ENCODE peak calls at places on chromosome 2, in four cellular contexts. M is GM12878, S is H1, F is HepG2. P is an unnamed sample.

GRCh38 chr2:176158855-176159677 is 2.0 kb downstream of the HOXD3 start:
- DNase-seq in S (no peak), F (no peak), M (no peak), P (no peak)

GRCh38 chr2:113213061-113213930 is 39.5 kb downstream of the PSD4 start:
- DNase-seq in M (no peak), F (no peak), S (no peak), P (peak)

GRCh38 chr2:47070155-47070919 is 84.8 kb downstream of the STPG4 start:
- DNase-seq in M (no peak), F (peak), S (no peak), P (no peak)

GRCh38 chr2:37581433-37581832 is 90.0 kb downstream of the CDC42EP3 start:
- DNase-seq in M (no peak), F (no peak), S (no peak), P (no peak)

GRCh38 chr2:161152302-161152701 is 7.9 kb upstream of the TANK start:
- DNase-seq in M (no peak), S (no peak), F (no peak), P (no peak)

GRCh38 chr2:176118606-176119370 is 2.2 kb downstream of the HOXD10 start:
- DNase-seq in S (no peak), M (no peak), F (peak), P (no peak)

GRCh38 chr2:95351080-95351915 is 51.2 kb upstream of the FAHD2A start:
- DNase-seq in S (no peak), F (no peak), M (no peak), P (no peak)

GRCh38 chr2:33380001-33380609 is 96.3 kb upstream of the RASGRP3 start:
- DNase-seq in M (no peak), F (no peak), S (no peak), P (no peak)

GRCh38 chr2:198852248-198852647 is 605.5 kb downstream of the SATB2 start:
- DNase-seq in S (no peak), M (no peak), F (no peak), P (no peak)

GRCh38 chr2:150388289-150388625 is 99.2 kb downstream of the RND3 start:
- DNase-seq in S (no peak), M (no peak), F (no peak), P (no peak)

GRCh38 chr2:236826727-236827126 is 257.1 kb downstream of the ACKR3 start:
- DNase-seq in F (no peak), M (no peak), S (no peak), P (no peak)

GRCh38 chr2:74291891-74292621 is 51.2 kb downstream of the SLC4A5 start:
- DNase-seq in F (no peak), S (no peak), M (no peak), P (no peak)

GRCh38 chr2:156115338-156115737 is 217.2 kb downstream of the NR4A2 start:
- DNase-seq in S (no peak), F (no peak), M (no peak), P (no peak)

GRCh38 chr2:64284751-64285150 is 140.5 kb upstream of the PELI1 start:
- DNase-seq in S (no peak), M (no peak), F (no peak), P (no peak)

GRCh38 chr2:55038428-55038827 is 11.8 kb downstream of the RTN4 start:
- DNase-seq in S (no peak), M (no peak), F (no peak), P (no peak)

GRCh38 chr2:73892631-73893329 is at the start of gene ACTG2:
- DNase-seq in F (no peak), S (no peak), M (no peak), P (peak)

GRCh38 chr2:68709421-68709911 is 25.1 kb upstream of the ARHGAP25 start:
- DNase-seq in S (no peak), F (peak), M (no peak), P (no peak)

GRCh38 chr2:37742286-37742685 is 70.8 kb upstream of the CDC42EP3 start:
- DNase-seq in M (no peak), F (no peak), S (no peak), P (no peak)

GRCh38 chr2:195601361-195601760 is 55.7 kb upstream of the SLC39A10 start:
- DNase-seq in S (no peak), F (no peak), M (no peak), P (no peak)

GRCh38 chr2:237864940-237865622 is 5.7 kb downstream of the RAMP1 start:
- DNase-seq in M (no peak), S (no peak), F (no peak), P (no peak)

GRCh38 chr2:135999899-136000298 is 14.5 kb upstream of the DARS1 start:
- DNase-seq in S (no peak), M (no peak), F (no peak), P (no peak)

GRCh38 chr2:111919794-111920608 is 21.6 kb downstream of the MERTK start:
- DNase-seq in S (no peak), F (peak), M (no peak), P (no peak)

GRCh38 chr2:45748239-45748638 is 96.8 kb downstream of the PRKCE start:
- DNase-seq in F (no peak), S (no peak), M (no peak), P (no peak)

GRCh38 chr2:158993721-158994587 is 25.5 kb downstream of the TANC1 start:
- DNase-seq in F (no peak), M (no peak), S (no peak), P (no peak)

GRCh38 chr2:88239781-88240180 is 69.6 kb downstream of the THNSL2 start:
- DNase-seq in S (no peak), M (no peak), F (no peak), P (no peak)

GRCh38 chr2:46500801-46501200 is 21.4 kb downstream of the TMEM247 start:
- DNase-seq in S (no peak), F (no peak), M (no peak), P (no peak)

GRCh38 chr2:168798076-168798887 is 4.2 kb upstream of the NOSTRIN start:
- DNase-seq in F (no peak), S (no peak), M (no peak), P (no peak)

GRCh38 chr2:151878655-151879563 is 50.7 kb upstream of the ARL5A start:
- DNase-seq in F (peak), M (no peak), S (no peak), P (no peak)

GRCh38 chr2:24586955-24587354 is 95.9 kb downstream of the NCOA1 start:
- DNase-seq in S (no peak), M (peak), F (no peak), P (no peak)

GRCh38 chr2:65512783-65513182 is 80.4 kb upstream of the SPRED2 start:
- DNase-seq in M (no peak), F (no peak), S (no peak), P (no peak)

GRCh38 chr2:128440666-128441340 is 122.1 kb upstream of the HS6ST1 start:
- DNase-seq in M (no peak), F (no peak), S (no peak), P (peak)

GRCh38 chr2:12361506-12361905 is 355.2 kb upstream of the TRIB2 start:
- DNase-seq in F (no peak), M (no peak), S (no peak), P (no peak)

GRCh38 chr2:28316546-28317335 is 75.9 kb upstream of the FOSL2 start:
- DNase-seq in F (no peak), S (no peak), M (no peak), P (no peak)

GRCh38 chr2:113080134-113080533 is 12.4 kb downstream of the IL1F10 start:
- DNase-seq in S (peak), F (peak), M (no peak), P (no peak)

GRCh38 chr2:207163815-207164747 is 1.7 kb downstream of the KLF7 start:
- DNase-seq in S (no peak), M (no peak), F (peak), P (peak)

GRCh38 chr2:109473616-109474318 is 140.0 kb downstream of the SEPTIN10 start:
- DNase-seq in M (no peak), F (no peak), S (no peak), P (no peak)

GRCh38 chr2:36358317-36358659 is 2.7 kb downstream of the CRIM1 start:
- DNase-seq in S (no peak), F (no peak), M (no peak), P (no peak)

GRCh38 chr2:8674420-8675009 is 7.3 kb upstream of the ID2 start:
- DNase-seq in S (no peak), F (no peak), M (no peak), P (no peak)

GRCh38 chr2:8677646-8678592 is 3.9 kb upstream of the ID2 start:
- DNase-seq in F (peak), M (no peak), S (no peak), P (peak)

GRCh38 chr2:8675543-8675942 is 6.3 kb upstream of the ID2 start:
- DNase-seq in M (no peak), S (no peak), F (peak), P (no peak)

GRCh38 chr2:8676915-8677645 is 4.8 kb upstream of the ID2 start:
- DNase-seq in F (no peak), M (no peak), S (no peak), P (no peak)

DNA sequence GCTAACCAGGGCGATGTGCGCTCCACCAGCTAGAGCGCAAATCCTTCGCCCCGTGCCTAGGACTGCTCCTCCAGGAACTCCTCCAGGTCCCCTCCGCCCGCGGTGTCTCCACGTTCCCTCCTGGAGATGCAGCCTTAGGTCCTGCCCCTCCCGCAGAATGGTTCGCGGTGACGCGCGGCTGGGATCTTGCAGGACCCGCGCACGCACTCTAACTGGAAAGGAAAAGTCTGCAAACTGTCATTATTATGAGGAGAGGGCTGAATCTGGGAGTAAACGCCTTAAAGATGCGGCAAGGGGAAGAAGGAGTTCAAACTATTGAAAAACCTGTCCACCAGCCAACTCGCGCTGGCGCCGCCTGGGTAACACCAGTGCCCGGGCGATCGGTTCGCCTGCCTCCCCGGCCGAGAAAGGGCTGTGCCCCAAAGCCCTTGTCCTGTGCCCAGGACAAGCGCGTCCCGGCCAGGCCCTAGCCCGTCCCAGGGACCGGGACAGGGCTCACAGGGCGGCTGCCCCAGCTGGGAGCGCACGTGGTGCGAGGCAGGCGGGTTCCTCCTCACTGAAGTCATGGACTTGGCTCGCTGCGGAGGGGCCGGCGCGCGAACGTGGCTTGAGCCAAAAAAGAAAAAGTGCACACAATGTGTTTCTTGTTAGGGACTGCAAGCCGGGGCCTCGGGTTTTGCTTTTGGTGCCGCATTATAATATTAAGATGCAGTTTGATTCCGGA is 5.5 kb upstream of the ID2 start:
- DNase-seq in S (no peak), F (no peak), M (no peak), P (peak)
- TF ChIP-seq POLR2AphosphoS5 in S (no peak), F (no peak), M (no peak), P (no peak)

DNA sequence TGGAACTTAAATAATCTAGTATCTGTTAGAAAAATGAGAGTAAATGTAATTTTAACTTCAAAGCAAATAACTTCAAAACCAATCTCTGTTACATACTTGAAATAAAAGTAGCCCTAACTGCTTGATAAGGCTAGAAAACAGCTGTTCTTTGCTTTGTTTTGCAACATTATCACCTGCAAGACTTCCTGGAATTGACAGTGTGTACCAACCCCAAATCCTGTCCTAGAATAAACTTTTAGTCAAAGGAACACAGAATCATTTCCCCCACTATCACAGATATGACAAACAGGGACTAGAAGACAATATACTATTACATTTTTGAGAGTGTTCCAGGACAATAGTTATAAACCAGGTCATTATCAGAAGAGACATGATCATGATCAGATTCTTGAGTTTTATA is 105.3 kb upstream of the PGAP1 start:
- DNase-seq in S (no peak), M (no peak), F (no peak), P (no peak)
- TF ChIP-seq EP300 in S (no peak), M (no peak), F (no peak), P (no peak)

GRCh38 chr2:30798536-30798991 is 8.7 kb downstream of the CAPN13 start:
- DNase-seq in S (peak), F (no peak), M (no peak), P (no peak)
- TF ChIP-seq POLR2AphosphoS5 in S (no peak), F (no peak), M (no peak), P (no peak)

DNA sequence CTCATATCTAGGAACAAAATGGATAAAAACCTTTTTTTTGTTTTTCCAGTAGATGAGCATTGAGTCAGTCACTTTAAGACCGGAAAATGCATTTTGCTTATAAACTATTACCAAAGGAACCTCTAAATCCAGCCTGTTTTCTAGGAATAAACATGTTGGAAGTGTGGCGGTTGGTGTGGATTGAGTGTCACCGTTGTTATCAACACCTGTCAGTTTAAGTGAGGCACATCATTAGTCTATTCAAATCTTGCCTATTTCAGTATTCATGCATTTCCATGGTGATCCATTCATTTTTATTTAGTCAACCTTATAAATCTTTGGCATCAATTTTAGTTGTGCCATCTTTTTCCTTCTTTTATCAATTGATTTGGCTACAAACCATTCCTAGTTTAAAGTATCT is 3.3 kb downstream of the KLHL29 start:
- DNase-seq in M (no peak), S (no peak), F (no peak), P (no peak)
- TF ChIP-seq EP300 in M (no peak), S (no peak), F (no peak), P (no peak)

DNA sequence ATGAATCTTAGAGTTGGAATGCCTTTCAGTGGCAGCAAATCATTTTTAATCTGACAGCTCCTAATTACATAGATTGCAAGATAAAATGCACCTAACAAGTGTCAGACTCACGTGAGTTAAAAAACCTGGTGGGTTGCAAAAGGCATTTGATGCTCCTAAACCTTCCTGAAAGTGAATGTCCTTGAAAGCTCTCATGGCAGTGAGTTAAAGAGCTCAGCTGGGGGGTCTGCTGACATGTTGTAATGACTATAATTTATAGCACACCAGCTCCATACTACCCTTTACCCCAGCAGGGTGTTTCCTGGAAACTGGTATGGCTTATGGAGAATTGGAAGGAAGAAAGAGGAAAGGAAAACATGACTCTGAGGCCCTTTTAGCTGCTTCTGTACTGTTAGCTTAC is 91.9 kb upstream of the CAVIN2 start:
- DNase-seq in F (no peak), S (no peak), M (no peak), P (no peak)
- TF ChIP-seq POLR2AphosphoS5 in F (no peak), S (no peak), M (no peak), P (no peak)

GRCh38 chr2:177275041-177275440 is 10.5 kb upstream of the NFE2L2 start:
- DNase-seq in F (no peak), M (no peak), S (no peak), P (no peak)

GRCh38 chr2:177272765-177273164 is 8.2 kb upstream of the NFE2L2 start:
- DNase-seq in M (no peak), S (no peak), F (no peak), P (no peak)

GRCh38 chr2:177271981-177272666 is 7.6 kb upstream of the NFE2L2 start:
- DNase-seq in F (no peak), M (no peak), S (no peak), P (no peak)

GRCh38 chr2:177275671-177276070 is 11.1 kb upstream of the NFE2L2 start:
- DNase-seq in F (no peak), S (no peak), M (no peak), P (no peak)

DNA sequence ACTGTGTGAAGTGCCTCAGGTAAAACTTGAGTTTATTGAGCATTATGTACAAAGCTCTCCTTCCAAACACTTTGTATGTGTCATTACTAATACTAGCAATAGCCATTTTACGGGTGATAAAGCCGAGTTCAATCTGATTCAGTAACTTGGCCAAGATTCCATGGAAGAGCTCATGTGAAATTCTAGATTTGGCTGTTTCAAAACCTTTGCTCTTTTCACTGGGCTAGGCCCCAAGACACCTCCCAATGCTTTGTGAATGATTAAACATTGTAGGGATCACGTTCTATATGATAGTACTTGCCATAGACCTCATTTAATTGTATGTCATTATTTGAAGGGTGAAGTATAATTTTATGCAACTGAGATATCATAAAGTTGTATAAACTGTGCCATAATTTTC is 8.9 kb upstream of the NFE2L2 start:
- DNase-seq in F (no peak), S (no peak), M (no peak), P (no peak)
- TF ChIP-seq EP300 in F (no peak), S (no peak), M (no peak), P (no peak)

GRCh38 chr2:189000221-189000620 is 26.0 kb downstream of the COL3A1 start:
- DNase-seq in S (no peak), M (no peak), F (no peak), P (no peak)

GRCh38 chr2:189002079-189002478 is 27.9 kb downstream of the COL3A1 start:
- DNase-seq in S (no peak), F (no peak), M (no peak), P (no peak)

GRCh38 chr2:188993264-188993663 is 19.1 kb downstream of the COL3A1 start:
- DNase-seq in F (no peak), S (no peak), M (no peak), P (no peak)

DNA sequence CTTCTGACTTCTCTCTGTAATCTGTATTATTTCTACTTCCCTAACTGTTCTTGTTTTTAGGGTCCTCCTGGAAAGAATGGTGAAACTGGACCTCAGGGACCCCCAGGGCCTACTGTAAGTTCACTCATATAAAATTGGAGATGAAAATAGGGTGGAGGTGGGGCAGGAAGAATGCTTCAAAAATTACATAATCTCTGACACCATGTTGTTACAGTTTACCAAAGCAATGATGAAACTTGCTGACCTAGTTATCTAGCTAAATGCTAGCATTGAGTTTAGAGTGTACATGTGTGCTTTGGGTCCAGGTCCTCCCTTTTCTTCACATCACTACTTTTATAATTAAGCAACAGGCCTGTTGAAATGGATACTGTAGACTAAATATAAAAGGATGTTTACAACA is 23.1 kb downstream of the COL3A1 start:
- DNase-seq in S (no peak), F (no peak), M (no peak), P (no peak)
- TF ChIP-seq POLR2AphosphoS5 in S (no peak), F (no peak), M (no peak), P (no peak)

DNA sequence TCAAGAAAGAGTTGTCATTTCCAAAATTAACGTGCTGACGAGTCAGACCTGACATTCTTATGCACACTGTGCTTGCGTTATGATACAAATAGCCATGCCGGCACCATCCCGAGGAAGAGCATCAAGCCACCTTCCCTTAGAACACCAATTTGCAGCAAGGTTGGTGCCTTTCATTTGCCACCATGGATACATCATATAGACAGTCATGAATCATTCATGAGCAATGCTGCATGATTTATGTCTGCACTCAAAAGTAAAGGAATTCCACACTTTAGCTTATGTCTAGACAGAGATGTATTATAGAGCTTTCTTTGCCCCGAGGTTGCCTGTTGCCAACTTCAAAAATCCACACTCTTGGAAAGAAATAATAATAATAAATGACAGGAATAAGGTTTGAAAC is 166.9 kb downstream of the VWC2L start:
- DNase-seq in S (no peak), M (no peak), F (no peak), P (no peak)
- TF ChIP-seq EP300 in S (no peak), M (no peak), F (no peak), P (no peak)

GRCh38 chr2:100991404-100991773 is 10.7 kb upstream of the RPL31 start:
- DNase-seq in M (no peak), S (no peak), F (no peak), P (no peak)
- TF ChIP-seq POLR2AphosphoS5 in M (no peak), S (no peak), F (no peak), P (no peak)